ENCODE peak calls at places on chromosomes 3 and 15, in four cellular contexts. One of them, this sample, is unnamed.

GRCh38 chr3:183619624-183620274 is 15.7 kb upstream of the KLHL24 start:
- DNase-seq in AG09309: no peak
- DNase-seq in neural crest cell: no peak
- DNase-seq in HFFc6: no peak
- DNase-seq in this sample: no peak

GRCh38 chr15:63015618-63016017 is 26.9 kb upstream of the TPM1 start:
- DNase-seq in neural crest cell: no peak
- DNase-seq in AG09309: no peak
- DNase-seq in HFFc6: peak
- DNase-seq in this sample: peak

GRCh38 chr3:165193392-165194268 is 2.6 kb downstream of the SLITRK3 start:
- DNase-seq in HFFc6: no peak
- DNase-seq in neural crest cell: peak
- DNase-seq in AG09309: no peak
- DNase-seq in this sample: no peak

GRCh38 chr3:72245183-72245811 is 460.3 kb upstream of the PROK2 start:
- DNase-seq in neural crest cell: no peak
- DNase-seq in HFFc6: no peak
- DNase-seq in AG09309: no peak
- DNase-seq in this sample: no peak

GRCh38 chr3:66863205-66864135 is 134.6 kb upstream of the KBTBD8 start:
- DNase-seq in HFFc6: no peak
- DNase-seq in AG09309: no peak
- DNase-seq in neural crest cell: no peak
- DNase-seq in this sample: no peak

GRCh38 chr3:111471851-111472250 is 70.1 kb upstream of the CD96 start:
- DNase-seq in neural crest cell: no peak
- DNase-seq in HFFc6: no peak
- DNase-seq in AG09309: no peak
- DNase-seq in this sample: no peak

GRCh38 chr3:134059680-134060560 is 30.2 kb upstream of the SLCO2A1 start:
- DNase-seq in AG09309: no peak
- DNase-seq in neural crest cell: no peak
- DNase-seq in HFFc6: no peak
- DNase-seq in this sample: no peak

GRCh38 chr3:18556503-18556902 is 131.4 kb upstream of the SATB1 start:
- DNase-seq in neural crest cell: no peak
- DNase-seq in AG09309: peak
- DNase-seq in HFFc6: no peak
- DNase-seq in this sample: no peak

GRCh38 chr3:126293370-126294082 is 63.7 kb downstream of the KLF15 start:
- DNase-seq in AG09309: no peak
- DNase-seq in neural crest cell: no peak
- DNase-seq in HFFc6: peak
- DNase-seq in this sample: no peak

GRCh38 chr15:69222002-69222474 is 61.6 kb downstream of the GLCE start:
- DNase-seq in HFFc6: no peak
- DNase-seq in AG09309: no peak
- DNase-seq in neural crest cell: no peak
- DNase-seq in this sample: no peak

GRCh38 chr15:69224383-69224782 is 63.9 kb downstream of the GLCE start:
- DNase-seq in AG09309: no peak
- DNase-seq in neural crest cell: no peak
- DNase-seq in HFFc6: no peak
- DNase-seq in this sample: no peak

GRCh38 chr15:69226028-69226355 is 65.6 kb downstream of the GLCE start:
- DNase-seq in AG09309: no peak
- DNase-seq in neural crest cell: no peak
- DNase-seq in HFFc6: no peak
- DNase-seq in this sample: no peak

GRCh38 chr15:69223083-69223813 is 62.8 kb downstream of the GLCE start:
- DNase-seq in neural crest cell: no peak
- DNase-seq in HFFc6: no peak
- DNase-seq in AG09309: no peak
- DNase-seq in this sample: no peak

DNA sequence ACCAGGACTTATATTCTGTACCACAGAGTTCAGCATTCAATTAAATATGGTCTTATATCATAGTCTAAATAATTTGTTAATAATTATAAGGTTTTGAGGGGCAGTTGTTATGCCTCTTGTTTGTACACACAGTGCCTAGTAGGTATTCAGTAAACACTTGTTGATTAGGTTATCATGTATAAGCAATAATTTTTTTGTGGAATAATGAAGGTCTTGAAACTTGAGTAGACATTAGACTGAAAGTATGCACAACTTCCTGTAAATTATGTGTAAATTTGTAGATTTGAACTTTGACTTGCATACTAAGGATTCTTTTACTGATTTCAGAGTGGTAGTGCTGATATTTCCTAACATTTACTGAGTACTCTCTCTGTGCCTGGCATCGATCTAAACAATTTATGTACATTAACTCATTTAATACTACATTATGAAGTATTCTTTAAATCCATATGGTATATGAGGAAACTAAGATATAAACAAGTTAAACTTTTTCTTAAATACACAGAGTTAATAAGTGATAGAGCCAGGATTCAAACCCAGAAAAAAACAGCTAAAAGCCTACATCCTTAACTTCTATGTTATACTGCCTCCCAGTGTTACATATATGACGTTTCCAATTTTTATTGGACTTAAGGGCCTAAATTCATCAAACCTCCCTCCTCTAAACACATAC is 65.1 kb downstream of the GLCE start:
- DNase-seq in neural crest cell: no peak
- DNase-seq in AG09309: peak
- DNase-seq in HFFc6: peak
- DNase-seq in this sample: peak
- TF ChIP-seq CTCF in neural crest cell: peak
- TF ChIP-seq CTCF in AG09309: peak
- TF ChIP-seq CTCF in HFFc6: peak
- TF ChIP-seq CTCF in this sample: peak

DNA sequence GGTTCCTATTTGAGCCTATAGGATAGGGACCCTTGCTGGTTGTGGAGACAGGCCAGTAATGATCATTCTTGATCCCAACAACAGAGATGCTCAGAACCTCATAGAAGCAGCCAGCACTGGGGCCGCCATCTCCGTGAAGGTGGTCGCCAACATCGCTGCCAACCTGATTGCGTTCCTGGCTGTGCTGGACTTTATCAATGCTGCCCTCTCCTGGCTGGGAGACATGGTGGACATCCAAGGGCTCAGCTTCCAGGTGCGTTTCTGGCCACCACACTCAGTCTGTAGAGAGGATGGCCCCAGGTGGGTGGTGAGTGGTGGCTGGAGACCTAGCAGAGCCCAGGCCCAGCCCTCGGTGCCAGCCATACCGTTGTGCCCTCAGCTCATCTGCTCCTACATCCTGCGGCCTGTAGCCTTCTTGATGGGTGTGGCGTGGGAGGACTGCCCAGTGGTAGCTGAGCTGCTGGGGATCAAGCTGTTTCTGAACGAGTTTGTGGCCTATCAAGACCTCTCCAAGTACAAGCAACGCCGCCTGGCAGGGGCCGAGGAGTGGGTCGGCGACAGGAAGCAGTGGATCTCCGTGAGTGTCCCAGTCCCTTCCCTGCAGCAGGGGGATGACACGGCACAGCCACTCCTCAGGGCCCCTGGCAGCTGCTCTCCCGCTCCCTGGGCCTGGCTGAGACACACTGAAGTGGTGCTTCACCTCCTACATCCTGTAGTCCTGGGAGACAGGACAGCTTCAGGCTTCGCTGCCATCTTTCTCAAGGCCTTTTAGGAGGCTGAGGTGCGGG is 46.5 kb upstream of the PDE8A start:
- DNase-seq in HFFc6: no peak
- DNase-seq in neural crest cell: no peak
- DNase-seq in AG09309: no peak
- DNase-seq in this sample: no peak
- TF ChIP-seq CTCF in HFFc6: peak
- TF ChIP-seq CTCF in neural crest cell: no peak
- TF ChIP-seq CTCF in AG09309: peak
- TF ChIP-seq CTCF in this sample: peak

DNA sequence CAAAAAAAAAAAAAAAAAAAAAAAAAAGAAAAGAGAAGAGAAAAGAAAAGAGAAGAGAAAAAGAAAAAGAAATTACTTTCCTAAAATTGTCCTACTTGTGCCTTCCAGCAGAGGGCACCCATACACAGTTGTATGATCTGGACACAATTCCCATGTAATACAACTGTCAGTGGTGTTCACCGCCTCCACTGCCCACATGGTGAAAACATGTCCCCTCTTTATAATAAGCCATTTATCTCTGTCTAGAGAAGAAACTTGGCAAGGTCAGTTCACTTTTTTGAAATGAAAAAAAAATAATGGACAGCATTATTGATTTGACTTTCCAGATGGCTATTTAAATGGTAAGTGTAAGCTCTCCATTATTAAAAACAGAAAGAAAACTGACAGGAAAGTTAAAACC is 459.4 kb downstream of the GBE1 start:
- DNase-seq in AG09309: no peak
- DNase-seq in neural crest cell: peak
- DNase-seq in HFFc6: peak
- DNase-seq in this sample: no peak
- TF ChIP-seq CTCF in AG09309: peak
- TF ChIP-seq CTCF in neural crest cell: peak
- TF ChIP-seq CTCF in HFFc6: peak
- TF ChIP-seq CTCF in this sample: peak

GRCh38 chr3:99972380-99973104 is 141.8 kb downstream of the FILIP1L start:
- DNase-seq in neural crest cell: no peak
- DNase-seq in AG09309: no peak
- DNase-seq in HFFc6: no peak
- DNase-seq in this sample: no peak
- TF ChIP-seq CTCF in neural crest cell: no peak
- TF ChIP-seq CTCF in AG09309: no peak
- TF ChIP-seq CTCF in HFFc6: no peak
- TF ChIP-seq CTCF in this sample: no peak